ENCODE peak calls at places on chromosomes 2 and 18, in eight cellular contexts. O, B, I, Z, H, R, U and N are unnamed samples.

GRCh38 chr2:61469424-61470121 is 1.3 kb downstream of the USP34 start:
- DNase-seq in O (no peak), B (no peak), I (no peak), Z (no peak), H (no peak), R (no peak), U (peak; percentile 20), N (no peak)

GRCh38 chr2:181764095-181764963 is 84.0 kb upstream of the NEUROD1 start:
- DNase-seq in O (no peak), B (no peak), I (no peak), Z (no peak), H (no peak), R (no peak), U (no peak), N (no peak)

GRCh38 chr2:112947374-112947773 is 30.4 kb upstream of the IL36G start:
- DNase-seq in O (no peak), B (no peak), I (no peak), Z (no peak), H (no peak), R (no peak), U (peak; percentile 62), N (no peak)

GRCh38 chr2:160210599-160211138 is 10.6 kb upstream of the ITGB6 start:
- DNase-seq in O (peak; percentile 63), B (peak; percentile 69), I (peak; percentile 72), Z (peak; percentile 52), H (peak; percentile 68), R (peak; percentile 79), U (peak; percentile 76), N (peak; percentile 24)

GRCh38 chr2:102208774-102209173 is 22.0 kb downstream of the IL1RL2 start:
- DNase-seq in O (no peak), B (no peak), I (no peak), Z (no peak), H (no peak), R (no peak), U (no peak), N (no peak)

GRCh38 chr2:3040066-3040428 is 337.6 kb downstream of the EIPR1 start:
- DNase-seq in O (no peak), B (no peak), I (no peak), Z (no peak), H (no peak), R (no peak), U (no peak), N (no peak)

GRCh38 chr2:219509780-219510511 is 4.3 kb upstream of the ASIC4 start:
- DNase-seq in O (peak; percentile 63), B (peak; percentile 45), I (peak; percentile 55), Z (no peak), H (peak; percentile 61), R (peak; percentile 59), U (peak; percentile 82), N (no peak)

GRCh38 chr2:17759805-17760204 is 5.9 kb downstream of the GEN1 start:
- DNase-seq in O (no peak), B (no peak), I (no peak), Z (no peak), H (no peak), R (no peak), U (no peak), N (no peak)

GRCh38 chr2:46032996-46033395 is 264.2 kb upstream of the EPAS1 start:
- DNase-seq in O (no peak), B (no peak), I (no peak), Z (no peak), H (no peak), R (no peak), U (no peak), N (no peak)

GRCh38 chr2:73020306-73020656 is 51.2 kb downstream of the SFXN5 start:
- DNase-seq in O (no peak), B (no peak), I (no peak), Z (no peak), H (no peak), R (no peak), U (no peak), N (no peak)

GRCh38 chr18:54679318-54680149 is 88.5 kb downstream of the DYNAP start:
- DNase-seq in O (no peak), B (no peak), I (no peak), Z (no peak), H (no peak), R (no peak), U (peak; percentile 67), N (no peak)

GRCh38 chr2:18752667-18753422 is 163.5 kb upstream of the NT5C1B start:
- DNase-seq in O (no peak), B (no peak), I (no peak), Z (no peak), H (no peak), R (no peak), U (no peak), N (no peak)